ENCODE peak calls at places on chromosome X, in five cellular contexts. One of them, this sample, is unnamed.

GRCh38 chrX:49276671-49277519 is 7.3 kb downstream of the PPP1R3F start:
- DNase-seq in lower leg skin: peak
- DNase-seq in HCT116: no peak
- DNase-seq in spleen: peak
- DNase-seq in B cell: no peak
- DNase-seq in this sample: no peak

GRCh38 chrX:55220119-55220794 is at the start of gene PAGE5:
- DNase-seq in lower leg skin: no peak
- DNase-seq in spleen: peak
- DNase-seq in B cell: no peak
- DNase-seq in HCT116: no peak
- DNase-seq in this sample: no peak

GRCh38 chrX:129875669-129876068 is 30.3 kb upstream of the UTP14A start:
- DNase-seq in HCT116: no peak
- DNase-seq in lower leg skin: no peak
- DNase-seq in spleen: no peak
- DNase-seq in B cell: no peak
- DNase-seq in this sample: peak

GRCh38 chrX:120380699-120381098 is 18.8 kb downstream of the ATP1B4 start:
- DNase-seq in B cell: peak
- DNase-seq in lower leg skin: no peak
- DNase-seq in spleen: no peak
- DNase-seq in HCT116: peak
- DNase-seq in this sample: peak

GRCh38 chrX:112043997-112044396 is 38.6 kb downstream of the TRPC5 start:
- DNase-seq in lower leg skin: no peak
- DNase-seq in HCT116: peak
- DNase-seq in spleen: no peak
- DNase-seq in B cell: no peak
- DNase-seq in this sample: peak

GRCh38 chrX:139563251-139563650 is 32.7 kb downstream of the F9 start:
- DNase-seq in HCT116: no peak
- DNase-seq in B cell: no peak
- DNase-seq in spleen: no peak
- DNase-seq in lower leg skin: no peak
- DNase-seq in this sample: no peak

GRCh38 chrX:13647709-13648212 is 5.2 kb upstream of the TCEANC start:
- DNase-seq in HCT116: peak
- DNase-seq in B cell: no peak
- DNase-seq in lower leg skin: no peak
- DNase-seq in spleen: no peak
- DNase-seq in this sample: peak

GRCh38 chrX:95058815-95059214 is 1384.8 kb downstream of the FAM133A start:
- DNase-seq in HCT116: no peak
- DNase-seq in spleen: no peak
- DNase-seq in B cell: no peak
- DNase-seq in lower leg skin: no peak
- DNase-seq in this sample: no peak

GRCh38 chrX:48663241-48663640 is 20.4 kb upstream of the WAS start:
- DNase-seq in B cell: no peak
- DNase-seq in spleen: peak
- DNase-seq in lower leg skin: peak
- DNase-seq in HCT116: no peak
- DNase-seq in this sample: no peak

GRCh38 chrX:150880808-150881165 is 17.7 kb downstream of the CD99L2 start:
- DNase-seq in lower leg skin: no peak
- DNase-seq in B cell: no peak
- DNase-seq in spleen: no peak
- DNase-seq in HCT116: no peak
- DNase-seq in this sample: no peak

DNA sequence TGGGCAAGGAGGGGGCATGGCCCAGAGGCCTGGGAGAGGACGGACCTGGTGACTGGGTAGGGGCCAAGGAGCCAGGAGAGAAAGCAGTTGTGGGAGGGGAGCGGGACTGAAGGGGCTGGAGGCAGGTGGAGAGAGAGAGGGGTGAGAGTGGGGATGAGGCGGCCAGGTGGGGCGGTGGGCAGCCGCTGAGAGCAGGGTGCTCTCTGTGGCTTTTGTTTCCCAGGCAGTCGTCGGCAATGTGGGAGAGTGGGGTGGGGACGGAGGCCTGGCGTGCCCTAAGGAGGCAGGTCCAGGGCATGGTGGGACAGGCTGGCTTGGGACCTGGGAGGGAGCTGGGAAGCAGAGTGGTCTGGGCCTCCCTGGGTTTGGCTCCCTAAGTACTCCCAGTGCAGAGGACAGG is 3.2 kb upstream of the ATP2B3 start:
- DNase-seq in lower leg skin: no peak
- DNase-seq in B cell: no peak
- DNase-seq in HCT116: no peak
- DNase-seq in spleen: no peak
- DNase-seq in this sample: no peak
- TF ChIP-seq CTCF in lower leg skin: no peak
- TF ChIP-seq CTCF in B cell: no peak
- TF ChIP-seq CTCF in HCT116: no peak
- TF ChIP-seq CTCF in spleen: no peak
- TF ChIP-seq CTCF in this sample: no peak

GRCh38 chrX:17160971-17161370 is 214.0 kb upstream of the NHS start:
- DNase-seq in B cell: no peak
- DNase-seq in lower leg skin: no peak
- DNase-seq in HCT116: no peak
- DNase-seq in spleen: no peak
- DNase-seq in this sample: no peak
- TF ChIP-seq CTCF in B cell: no peak
- TF ChIP-seq CTCF in lower leg skin: no peak
- TF ChIP-seq CTCF in HCT116: peak
- TF ChIP-seq CTCF in spleen: no peak
- TF ChIP-seq CTCF in this sample: no peak

GRCh38 chrX:6694977-6695376 is 160.1 kb upstream of the VCX3A start:
- DNase-seq in HCT116: no peak
- DNase-seq in B cell: no peak
- DNase-seq in lower leg skin: no peak
- DNase-seq in spleen: no peak
- DNase-seq in this sample: no peak
- TF ChIP-seq CTCF in HCT116: no peak
- TF ChIP-seq CTCF in B cell: no peak
- TF ChIP-seq CTCF in lower leg skin: no peak
- TF ChIP-seq CTCF in spleen: no peak
- TF ChIP-seq CTCF in this sample: no peak

DNA sequence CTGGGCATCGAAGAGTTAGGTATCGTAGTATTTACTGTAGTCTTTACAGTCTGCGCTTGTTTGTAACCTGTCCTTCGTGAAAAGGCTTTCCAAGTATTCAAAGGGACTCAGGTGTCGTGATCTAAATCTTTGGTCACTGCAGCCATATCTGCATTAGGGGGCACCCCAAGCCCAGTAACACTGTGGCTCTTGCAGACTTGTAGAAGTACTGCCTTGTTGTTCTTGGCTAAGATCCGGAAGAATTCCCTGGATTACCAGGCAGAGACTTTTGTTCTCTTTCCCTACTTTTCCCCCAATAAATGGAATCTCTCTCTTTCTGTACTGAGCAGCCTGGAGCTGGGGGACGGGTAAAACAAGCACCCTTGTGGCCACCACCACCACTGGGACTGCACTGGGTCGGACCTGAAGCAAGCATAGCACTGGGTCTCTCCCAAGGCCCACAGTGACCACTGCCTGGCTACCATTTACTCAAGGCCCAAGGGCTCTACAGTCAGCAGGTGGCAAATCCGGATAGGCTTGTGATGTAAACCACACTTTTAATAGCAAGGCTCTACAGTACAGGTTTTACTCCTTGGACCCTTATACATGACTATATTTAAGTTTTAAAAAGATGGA is 12.0 kb downstream of the CXorf58 start:
- DNase-seq in spleen: no peak
- DNase-seq in HCT116: no peak
- DNase-seq in B cell: no peak
- DNase-seq in lower leg skin: no peak
- DNase-seq in this sample: peak
- TF ChIP-seq CTCF in spleen: no peak
- TF ChIP-seq CTCF in HCT116: no peak
- TF ChIP-seq CTCF in B cell: no peak
- TF ChIP-seq CTCF in lower leg skin: no peak
- TF ChIP-seq CTCF in this sample: no peak

GRCh38 chrX:50448565-50448964 is 22.1 kb downstream of the DGKK start:
- DNase-seq in B cell: no peak
- DNase-seq in spleen: no peak
- DNase-seq in lower leg skin: no peak
- DNase-seq in HCT116: peak
- DNase-seq in this sample: peak
- TF ChIP-seq CTCF in B cell: no peak
- TF ChIP-seq CTCF in spleen: no peak
- TF ChIP-seq CTCF in lower leg skin: no peak
- TF ChIP-seq CTCF in HCT116: peak
- TF ChIP-seq CTCF in this sample: no peak

DNA sequence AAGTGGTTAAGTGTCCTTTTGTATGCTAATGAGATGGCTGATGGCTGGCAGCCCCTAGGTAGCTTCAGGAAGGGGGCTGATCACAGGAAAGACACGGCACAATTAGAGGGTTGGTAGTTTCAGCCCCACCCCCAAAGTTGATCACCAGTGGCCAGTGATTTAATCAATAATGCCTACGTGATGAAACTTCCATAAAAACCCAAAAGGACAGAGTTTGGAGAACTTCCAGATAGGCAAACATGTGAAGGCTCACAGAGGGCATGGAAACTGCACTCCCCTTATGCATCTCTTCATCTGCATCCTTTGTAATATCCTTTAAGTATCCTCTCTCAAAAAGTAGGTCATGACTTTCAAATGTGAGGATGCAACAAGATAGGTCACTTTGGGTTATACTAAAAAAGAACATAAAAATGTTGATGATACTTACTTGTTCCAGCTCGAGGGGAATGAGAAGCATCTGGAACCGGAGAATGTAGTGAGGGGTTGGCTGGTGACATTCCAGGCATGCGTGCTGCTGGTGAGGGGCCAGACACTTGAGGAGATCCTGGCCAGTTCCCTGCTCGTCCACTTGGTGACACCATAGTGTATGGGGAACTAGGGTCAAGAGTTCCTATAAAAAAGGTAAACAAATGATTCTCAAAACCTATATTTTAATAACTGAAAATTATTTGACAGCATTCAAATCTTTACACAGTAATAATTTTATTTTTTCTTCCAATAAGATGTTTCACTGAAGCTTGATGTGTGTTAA is 16.7 kb upstream of the CXorf38 start:
- DNase-seq in lower leg skin: no peak
- DNase-seq in spleen: no peak
- DNase-seq in HCT116: no peak
- DNase-seq in B cell: no peak
- DNase-seq in this sample: peak
- TF ChIP-seq CTCF in lower leg skin: no peak
- TF ChIP-seq CTCF in spleen: no peak
- TF ChIP-seq CTCF in HCT116: peak
- TF ChIP-seq CTCF in B cell: no peak
- TF ChIP-seq CTCF in this sample: no peak

GRCh38 chrX:110853610-110854009 is 58.0 kb upstream of the CHRDL1 start:
- DNase-seq in spleen: no peak
- DNase-seq in lower leg skin: no peak
- DNase-seq in B cell: no peak
- DNase-seq in HCT116: no peak
- DNase-seq in this sample: peak
- TF ChIP-seq CTCF in spleen: no peak
- TF ChIP-seq CTCF in lower leg skin: no peak
- TF ChIP-seq CTCF in B cell: no peak
- TF ChIP-seq CTCF in HCT116: peak
- TF ChIP-seq CTCF in this sample: peak

GRCh38 chrX:7815166-7815565 is 27.8 kb upstream of the VCX start:
- DNase-seq in spleen: no peak
- DNase-seq in lower leg skin: no peak
- DNase-seq in HCT116: no peak
- DNase-seq in B cell: no peak
- DNase-seq in this sample: no peak
- TF ChIP-seq CTCF in spleen: no peak
- TF ChIP-seq CTCF in lower leg skin: no peak
- TF ChIP-seq CTCF in HCT116: no peak
- TF ChIP-seq CTCF in B cell: no peak
- TF ChIP-seq CTCF in this sample: no peak

This sample was measured in Calu3.